ENCODE peak calls at places on chromosomes 2 and 18, in six cellular contexts. H, Z, L, I, E and A are unnamed samples. For H3K27me3 and H3K36me3, the result is how much of the 10 kb centered on the place peaks cover.

GRCh38 chr2:29012211-29012681 is 31.1 kb downstream of the TOGARAM2 start:
- DNase-seq in H (no peak), Z (peak), L (no peak), I (no peak), E (peak), A (no peak)

GRCh38 chr2:181586569-181587076 is 70.3 kb downstream of the CERKL start:
- DNase-seq in H (no peak), Z (no peak), L (no peak), I (peak), E (peak), A (no peak)

GRCh38 chr18:58396144-58396543 is 232.7 kb downstream of the ALPK2 start:
- DNase-seq in H (no peak), Z (no peak), L (no peak), I (no peak), E (no peak), A (no peak)

GRCh38 chr18:78978336-78979057 is 1.1 kb upstream of the SALL3 start:
- DNase-seq in H (no peak), Z (no peak), L (no peak), I (peak), E (no peak), A (peak)

GRCh38 chr2:39119732-39120520 is 925 bp downstream of the SOS1 start:
- DNase-seq in H (peak), Z (peak), L (peak), I (peak), E (peak), A (peak)

GRCh38 chr2:190360561-190360960 is 17.2 kb downstream of the INPP1 start:
- DNase-seq in H (no peak), Z (no peak), L (no peak), I (no peak), E (no peak), A (no peak)

GRCh38 chr18:58416704-58417683 is 211.9 kb downstream of the ALPK2 start:
- DNase-seq in H (no peak), Z (no peak), L (no peak), I (no peak), E (peak), A (no peak)

GRCh38 chr2:12151716-12152115 is 405.3 kb downstream of the LPIN1 start:
- DNase-seq in H (no peak), Z (no peak), L (no peak), I (peak), E (no peak), A (peak)

GRCh38 chr2:8685697-8686358 is 4.0 kb downstream of the ID2 start:
- DNase-seq in H (peak), Z (peak), L (peak), I (peak), E (peak), A (peak)

GRCh38 chr2:163729874-163730273 is 5.9 kb downstream of the FIGN start:
- DNase-seq in H (no peak), Z (no peak), L (no peak), I (peak), E (no peak), A (peak)

GRCh38 chr2:48754874-48755273 is 650 bp downstream of the LHCGR start:
- DNase-seq in H (no peak), Z (no peak), L (no peak), I (peak), E (no peak), A (peak)
- H3K4me3 ChIP-seq in H (no peak), Z (no peak), L (no peak), I (peak), E (no peak), A (peak)

GRCh38 chr2:176177580-176178270 is 10.7 kb upstream of the HOXD1 start:
- DNase-seq in H (no peak), Z (no peak), L (no peak), I (peak), E (no peak), A (peak)

GRCh38 chr2:176175729-176176074 is 12.8 kb upstream of the HOXD1 start:
- DNase-seq in H (no peak), Z (no peak), L (no peak), I (peak), E (no peak), A (peak)

GRCh38 chr2:176178807-176179271 is 9.6 kb upstream of the HOXD1 start:
- DNase-seq in H (no peak), Z (no peak), L (no peak), I (no peak), E (no peak), A (no peak)

GRCh38 chr2:176176233-176176632 is 12.2 kb upstream of the HOXD1 start:
- DNase-seq in H (no peak), Z (no peak), L (no peak), I (peak), E (no peak), A (no peak)

GRCh38 chr2:176178271-176178806 is 10.1 kb upstream of the HOXD1 start:
- DNase-seq in H (no peak), Z (peak), L (no peak), I (peak), E (peak), A (peak)
- H3K27me3 ChIP-seq in H (half or more), Z (half or more), L (under half), I (half or more), E (half or more), A (half or more)

DNA sequence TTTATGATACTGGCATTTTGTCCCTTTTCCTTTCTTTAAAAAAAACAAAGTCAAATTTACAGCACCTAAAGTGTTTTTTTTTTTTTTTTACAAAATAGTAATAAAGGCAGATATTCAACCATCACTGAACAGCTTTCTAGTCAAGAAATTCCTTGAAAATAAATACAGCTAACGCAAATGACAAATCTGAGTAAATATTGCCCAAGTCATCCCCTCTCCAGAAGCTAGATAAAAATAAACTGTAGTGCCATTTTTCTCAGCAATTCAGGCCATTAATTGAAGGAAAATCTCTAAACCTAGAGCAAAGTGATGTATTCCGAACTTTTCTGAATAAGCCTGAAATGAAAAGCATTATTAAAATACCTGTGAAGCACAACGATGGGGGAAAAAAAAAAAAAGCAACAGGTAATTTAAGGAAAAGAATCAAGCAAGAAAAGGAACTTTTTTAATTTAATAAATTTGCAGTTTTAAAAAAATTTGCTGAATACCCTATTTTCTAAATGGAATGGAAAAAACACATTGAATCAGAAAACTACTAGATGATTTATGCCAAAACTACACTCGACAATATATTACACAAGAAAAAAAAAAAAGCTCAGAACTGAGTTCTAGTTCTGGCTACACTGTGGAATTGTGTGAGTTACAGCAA is 6.9 kb downstream of the SP3 start:
- DNase-seq in H (no peak), Z (no peak), L (no peak), I (no peak), E (no peak), A (no peak)
- H3K36me3 ChIP-seq in H (under half), Z (under half), L (under half), I (under half), E (half or more), A (under half)

DNA sequence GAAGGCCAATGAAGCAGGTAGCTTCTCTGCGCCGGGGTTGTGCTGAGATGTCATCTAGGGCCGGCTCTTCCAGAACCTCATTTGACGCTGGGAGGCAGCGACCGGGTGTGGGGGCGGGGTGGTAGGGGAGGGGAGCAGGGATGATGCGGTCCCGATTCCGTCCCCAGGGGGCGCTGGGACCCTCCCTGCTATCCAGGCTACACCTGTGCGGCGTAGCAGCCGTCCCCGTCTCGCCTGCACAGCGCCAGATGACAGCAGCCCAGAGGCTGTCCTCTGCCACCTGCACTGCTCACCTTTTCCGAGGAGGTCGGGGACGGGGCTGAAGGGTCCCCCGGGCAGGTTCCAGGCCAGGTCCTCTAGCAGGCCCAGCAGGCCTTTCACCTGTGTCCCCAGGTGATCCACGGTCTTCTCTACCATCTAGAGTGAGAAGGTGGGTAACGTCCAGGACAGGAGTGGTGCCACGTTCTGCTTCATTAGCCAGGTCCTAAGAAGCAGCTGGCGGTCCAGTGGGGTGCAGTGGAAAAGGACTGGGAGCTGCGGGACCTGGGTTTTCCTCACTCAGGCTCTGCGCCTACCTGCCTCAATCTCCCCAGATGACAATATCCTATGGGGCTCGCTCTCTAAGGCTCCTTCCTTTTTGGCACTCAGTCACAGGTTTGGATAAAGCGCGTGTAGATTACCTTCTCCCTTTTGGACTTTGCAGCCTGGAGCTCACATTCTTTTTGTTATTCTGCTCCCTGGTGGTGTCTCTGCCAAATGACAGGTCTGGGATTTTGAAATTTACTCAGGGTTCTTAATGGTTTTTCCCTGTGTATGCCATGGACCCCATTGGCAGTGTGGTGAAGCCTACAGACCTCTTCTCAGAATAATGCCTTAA is 56.0 kb upstream of the RAB6C start:
- DNase-seq in H (no peak), Z (no peak), L (peak), I (peak), E (peak), A (peak)
- H3K4me3 ChIP-seq in H (no peak), Z (no peak), L (peak), I (peak), E (peak), A (peak)

GRCh38 chr2:176963888-176964287 is 248.7 kb upstream of the HNRNPA3 start:
- DNase-seq in H (no peak), Z (no peak), L (no peak), I (no peak), E (no peak), A (no peak)
- H3K27me3 ChIP-seq in H (under half), Z (under half), L (under half), I (under half), E (under half), A (under half)

DNA sequence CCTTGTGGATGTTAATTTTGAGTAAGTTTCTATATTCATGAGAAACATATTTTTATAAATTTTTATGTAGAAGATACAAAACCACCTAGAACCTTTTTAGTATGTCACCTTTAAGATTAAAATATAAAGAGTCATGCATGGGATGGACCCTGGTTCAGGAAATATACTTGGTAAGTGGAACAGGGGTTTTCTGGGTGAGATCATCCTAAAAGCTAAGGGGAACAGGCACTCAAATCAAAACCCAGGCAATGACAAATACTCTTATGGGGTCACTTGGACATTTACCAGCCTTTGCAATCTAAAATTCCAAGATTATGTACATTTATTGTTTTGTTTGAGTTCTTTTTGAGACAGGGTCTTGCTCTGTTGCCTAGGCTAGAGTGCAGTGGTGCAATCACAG is 65.8 kb downstream of the SGPP2 start:
- DNase-seq in H (no peak), Z (no peak), L (no peak), I (no peak), E (no peak), A (no peak)
- H3K36me3 ChIP-seq in H (under half), Z (under half), L (under half), I (under half), E (under half), A (under half)